ENCODE peak calls at places on chromosomes 6 and 20, in nine cellular contexts. J is GM23338, O is HCT116, Y is PC-9, A is mesenchymal stem cell, S is GM23248, P is neuronal stem cell, R is neural progenitor cell, I is MM.1S. X is an unnamed sample.

GRCh38 chr6:90044833-90045337 is 150.6 kb downstream of the GJA10 start:
- DNase-seq in J (no peak), O (no peak), Y (no peak), A (peak), S (peak), P (no peak), R (no peak), I (no peak), X (peak)

GRCh38 chr6:47195251-47195650 is 114.5 kb downstream of the TNFRSF21 start:
- DNase-seq in J (no peak), O (no peak), Y (no peak), A (peak), S (no peak), P (no peak), R (no peak), I (no peak), X (no peak)

GRCh38 chr6:105428342-105428957 is 25.6 kb upstream of the PREP start:
- DNase-seq in J (no peak), O (peak), Y (peak), A (peak), S (peak), P (no peak), R (no peak), I (no peak), X (peak)

GRCh38 chr6:125953502-125953875 is 3.1 kb upstream of the HINT3 start:
- DNase-seq in J (peak), O (no peak), Y (no peak), A (no peak), S (no peak), P (no peak), R (peak), I (peak), X (peak)

GRCh38 chr20:47063407-47063806 is 168.8 kb downstream of the EYA2 start:
- DNase-seq in J (no peak), O (no peak), Y (no peak), A (no peak), S (no peak), P (no peak), R (peak), I (no peak), X (peak)

GRCh38 chr6:41936073-41936837 is 5.4 kb downstream of the CCND3 start:
- DNase-seq in J (peak), O (peak), Y (peak), A (peak), S (peak), P (peak), R (peak), I (peak), X (peak)

GRCh38 chr6:139698526-139699182 is 324.2 kb upstream of the CITED2 start:
- DNase-seq in J (no peak), O (no peak), Y (no peak), A (no peak), S (peak), P (no peak), R (no peak), I (no peak), X (no peak)

GRCh38 chr6:11442495-11442894 is 95.1 kb upstream of the TMEM170B start:
- DNase-seq in J (no peak), O (no peak), Y (no peak), A (no peak), S (no peak), P (no peak), R (no peak), I (no peak), X (no peak)

GRCh38 chr6:84623956-84624680 is 140.3 kb downstream of the TBX18 start:
- DNase-seq in J (no peak), O (no peak), Y (no peak), A (peak), S (peak), P (no peak), R (no peak), I (no peak), X (peak)

GRCh38 chr6:42819803-42820508 is 38.1 kb downstream of the BICRAL start:
- DNase-seq in J (peak), O (no peak), Y (no peak), A (peak), S (peak), P (no peak), R (peak), I (no peak), X (no peak)

GRCh38 chr6:1767481-1768246 is 157.9 kb downstream of the FOXC1 start:
- DNase-seq in J (no peak), O (no peak), Y (peak), A (peak), S (peak), P (no peak), R (no peak), I (peak), X (peak)

GRCh38 chr6:108748063-108748462 is 100.2 kb upstream of the ARMC2 start:
- DNase-seq in J (no peak), O (no peak), Y (no peak), A (peak), S (peak), P (no peak), R (no peak), I (no peak), X (peak)

GRCh38 chr6:89122625-89123024 is 4.8 kb upstream of the SRSF12 start:
- DNase-seq in J (peak), O (peak), Y (no peak), A (peak), S (peak), P (no peak), R (peak), I (peak), X (peak)

GRCh38 chr6:15330174-15330934 is 84.5 kb downstream of the JARID2 start:
- DNase-seq in J (no peak), O (no peak), Y (no peak), A (no peak), S (peak), P (no peak), R (no peak), I (no peak), X (peak)

GRCh38 chr6:21731411-21732031 is 138.0 kb downstream of the SOX4 start:
- DNase-seq in J (no peak), O (no peak), Y (peak), A (no peak), S (peak), P (no peak), R (no peak), I (no peak), X (peak)

GRCh38 chr6:116764961-116765841 is at the start of gene FAM162B:
- DNase-seq in J (peak), O (no peak), Y (no peak), A (peak), S (peak), P (peak), R (peak), I (no peak), X (no peak)

GRCh38 chr20:25318471-25319240 is 70.8 kb downstream of the PYGB start:
- DNase-seq in J (no peak), O (no peak), Y (no peak), A (no peak), S (no peak), P (no peak), R (no peak), I (peak), X (no peak)

DNA sequence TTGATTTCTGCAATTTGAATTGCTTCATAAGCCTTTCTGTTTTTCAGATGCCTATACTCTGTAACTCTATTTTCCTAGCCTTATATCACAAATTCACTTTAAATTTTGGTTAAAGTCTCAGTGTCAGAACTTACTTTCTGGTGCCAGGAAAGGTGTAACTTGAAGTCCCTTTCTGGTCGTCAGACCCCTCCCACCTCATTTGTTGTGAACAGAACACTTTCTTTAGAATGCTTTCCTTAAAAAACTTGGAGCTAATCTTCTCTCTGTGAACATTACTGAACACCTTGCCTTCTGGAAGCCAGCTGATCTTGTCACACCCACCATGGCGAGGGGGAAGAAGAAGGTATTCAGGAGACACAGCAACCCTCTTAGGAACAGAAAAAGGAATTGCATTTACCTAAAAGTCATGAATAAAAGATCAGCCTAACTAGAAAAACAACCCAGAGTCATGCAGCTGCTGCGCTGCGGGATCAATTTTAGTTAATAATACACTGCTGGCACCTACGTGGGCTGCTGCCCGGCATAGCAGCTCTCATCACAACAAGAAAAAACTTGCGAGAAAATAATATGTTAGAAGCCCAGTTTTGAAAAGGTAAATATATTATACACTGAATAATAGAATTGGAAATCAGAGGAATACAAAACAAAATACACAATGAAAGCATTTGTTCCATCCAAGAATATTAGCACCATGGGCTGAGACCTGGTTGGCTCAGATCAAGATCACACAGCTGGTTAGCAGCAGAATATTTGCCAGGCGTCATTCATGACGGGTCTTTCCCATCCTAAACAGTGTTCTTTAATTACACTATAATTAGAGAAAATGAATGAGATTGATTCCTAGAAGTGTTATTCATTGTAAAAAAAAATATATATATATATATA is 5.7 kb upstream of the FAM217A start:
- DNase-seq in J (no peak), O (no peak), Y (no peak), A (no peak), S (no peak), P (no peak), R (no peak), I (no peak), X (no peak)
- H2AFZ ChIP-seq in J (no peak), O (no peak), Y (no peak), A (no peak), S (no peak), P (peak), R (no peak), I (no peak), X (no peak)

DNA sequence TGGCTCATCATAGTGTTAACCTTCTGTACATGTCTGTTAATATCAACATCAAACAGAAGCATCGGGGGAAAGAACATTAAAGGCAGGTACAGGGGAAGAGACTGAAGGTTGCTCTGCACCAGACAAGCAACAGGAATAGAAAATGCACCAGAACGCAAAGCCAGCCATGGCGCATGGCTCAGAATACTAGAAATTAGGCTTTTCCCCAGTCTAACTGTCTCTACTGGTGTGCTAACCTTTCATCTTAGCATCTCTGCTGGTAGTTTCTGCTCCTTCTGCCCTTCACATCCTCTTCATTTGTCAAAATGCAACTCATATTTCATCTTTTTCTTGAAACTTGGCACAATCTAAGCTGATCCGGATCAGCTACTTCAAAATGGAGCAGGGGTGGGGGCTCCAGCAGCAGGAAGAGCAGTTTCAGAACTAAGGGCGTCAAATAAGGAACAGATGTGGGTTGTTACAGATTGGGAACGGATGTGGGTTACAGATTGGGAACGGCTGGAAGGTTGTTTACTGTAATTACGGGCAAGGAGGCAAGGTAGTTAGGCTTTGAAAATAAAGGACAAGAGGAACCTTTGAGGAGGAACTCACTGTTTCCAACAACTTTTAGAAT is 13.1 kb upstream of the RNASET2 start:
- DNase-seq in J (no peak), O (no peak), Y (no peak), A (no peak), S (no peak), P (no peak), R (no peak), I (no peak), X (no peak)
- H3K4me2 ChIP-seq in J (no peak), O (no peak), Y (no peak), A (no peak), S (no peak), P (no peak), R (no peak), I (no peak), X (no peak)

GRCh38 chr6:36659271-36659670 is 19.2 kb upstream of the CDKN1A start:
- DNase-seq in J (no peak), O (no peak), Y (no peak), A (peak), S (peak), P (no peak), R (no peak), I (no peak), X (peak)
- H3K4me3 ChIP-seq in J (no peak), O (no peak), Y (no peak), A (no peak), S (no peak), P (peak), R (no peak), I (no peak), X (no peak)

DNA sequence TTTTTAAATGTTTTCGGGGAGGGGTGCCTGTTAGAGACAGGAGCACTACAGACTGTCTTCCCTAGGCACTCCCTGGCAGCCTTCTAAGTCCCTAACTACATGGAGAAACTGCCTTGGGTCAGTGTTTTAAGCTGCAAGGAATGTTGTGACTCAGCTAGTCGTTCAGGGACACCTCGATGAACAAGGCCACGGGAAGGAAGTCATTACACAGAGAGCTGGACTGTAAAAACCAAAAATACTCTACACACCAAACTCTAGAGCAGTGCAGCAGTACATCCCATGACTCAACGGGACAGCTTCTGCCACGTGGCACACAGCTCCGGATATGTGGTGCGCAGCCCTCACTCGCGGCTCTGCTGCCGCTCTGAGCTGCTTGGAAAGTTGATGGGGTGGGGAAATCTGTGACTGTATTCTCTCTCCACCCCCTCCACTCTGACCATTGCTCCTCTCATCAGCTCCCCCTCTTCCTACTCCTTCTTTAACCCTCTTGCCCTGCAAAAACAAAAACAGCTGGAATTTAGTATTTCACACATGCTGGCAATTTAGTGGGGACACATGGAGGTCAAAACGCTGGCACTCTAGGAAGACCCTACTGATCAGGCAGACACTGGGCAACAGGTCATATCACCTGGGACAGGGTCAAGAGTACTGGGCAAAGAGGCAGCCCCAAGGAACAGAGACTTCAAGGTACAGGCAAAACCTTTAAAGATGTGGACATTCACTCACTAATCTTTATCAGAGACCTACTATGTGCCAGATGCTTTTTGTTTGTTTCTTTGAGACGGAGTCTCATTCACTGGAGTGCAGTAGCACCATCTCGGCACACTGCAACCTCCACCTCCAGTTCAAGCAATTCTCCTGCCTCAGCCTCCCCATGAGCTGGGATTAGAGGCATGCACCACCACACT is 10.9 kb upstream of the LPIN3 start:
- DNase-seq in J (no peak), O (peak), Y (peak), A (peak), S (peak), P (no peak), R (no peak), I (peak), X (peak)
- H2AFZ ChIP-seq in J (peak), O (peak), Y (peak), A (no peak), S (peak), P (peak), R (peak), I (peak), X (peak)

GRCh38 chr6:56299916-56300315 is 52.5 kb upstream of the COL21A1 start:
- DNase-seq in J (no peak), O (no peak), Y (no peak), A (no peak), S (no peak), P (no peak), R (no peak), I (no peak), X (no peak)
- H3K4me2 ChIP-seq in J (no peak), O (no peak), Y (no peak), A (no peak), S (no peak), P (no peak), R (no peak), I (no peak), X (no peak)

DNA sequence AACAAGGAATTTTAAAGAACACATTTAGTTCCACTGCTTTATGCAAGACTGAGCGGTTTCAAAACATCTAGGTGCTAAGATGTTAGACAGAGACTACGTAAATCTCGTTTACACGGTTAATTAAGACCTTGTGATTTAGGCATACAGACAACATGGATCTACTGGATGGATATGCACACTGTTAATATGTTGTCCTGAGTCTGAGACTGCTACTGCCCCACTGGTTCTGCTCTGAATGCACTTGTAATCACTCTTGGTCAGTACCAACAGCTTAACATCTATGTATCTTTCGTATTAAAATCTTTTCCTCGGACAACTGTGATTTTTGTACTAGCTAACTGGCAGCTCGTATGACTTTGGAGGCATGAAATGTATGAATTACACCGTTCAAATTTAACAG is 3.1 kb downstream of the MAN1A1 start:
- DNase-seq in J (no peak), O (no peak), Y (no peak), A (peak), S (peak), P (no peak), R (no peak), I (no peak), X (no peak)
- H3K4me3 ChIP-seq in J (no peak), O (no peak), Y (peak), A (no peak), S (peak), P (no peak), R (no peak), I (peak), X (peak)

GRCh38 chr20:23640873-23641667 is 3.3 kb upstream of the CST3 start:
- DNase-seq in J (no peak), O (no peak), Y (no peak), A (no peak), S (no peak), P (no peak), R (no peak), I (no peak), X (no peak)
- H2AFZ ChIP-seq in J (no peak), O (no peak), Y (no peak), A (no peak), S (no peak), P (no peak), R (no peak), I (no peak), X (no peak)

DNA sequence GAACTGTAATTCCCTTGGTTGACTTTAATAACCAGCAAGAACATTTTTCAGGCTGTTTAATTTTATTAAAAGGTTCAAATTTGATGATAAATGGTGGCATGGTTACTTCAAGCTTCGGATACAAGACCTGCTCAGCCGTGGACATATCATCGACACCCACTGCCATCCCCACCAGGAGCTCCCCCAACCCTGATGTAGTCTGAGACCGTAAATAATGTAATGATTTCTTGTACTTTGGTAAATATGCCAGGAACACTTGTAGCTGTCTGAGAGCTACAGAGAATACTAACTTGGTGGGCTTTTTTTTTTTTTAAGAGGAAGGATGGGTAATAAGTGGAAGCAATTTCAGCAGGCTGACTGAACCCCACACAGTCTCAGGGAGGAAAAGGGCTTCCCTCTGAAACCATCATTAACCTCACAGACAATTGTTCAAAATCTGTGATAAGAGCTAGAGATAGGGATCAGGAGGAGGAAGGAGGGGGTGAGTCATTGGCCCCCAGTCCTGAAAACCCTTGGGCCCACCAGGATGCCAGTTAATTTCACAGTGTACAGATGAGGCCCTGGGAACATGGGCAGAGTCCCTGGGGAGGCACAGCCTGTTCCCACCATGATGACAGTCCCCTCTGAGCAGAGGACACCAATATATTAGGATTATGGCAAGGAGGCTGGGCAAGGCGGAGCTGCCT is 56.0 kb downstream of the APCDD1L start:
- DNase-seq in J (no peak), O (no peak), Y (no peak), A (no peak), S (no peak), P (no peak), R (no peak), I (no peak), X (no peak)
- H3K4me2 ChIP-seq in J (no peak), O (no peak), Y (no peak), A (no peak), S (no peak), P (no peak), R (peak), I (no peak), X (no peak)

X was measured in PC-3.